ENCODE peak calls at places on chromosomes 4 and X, in five cellular contexts. One of them, this sample, is unnamed.

GRCh38 chr4:67437974-67438713 is 107.2 kb downstream of the CENPC start:
- DNase-seq in mesothelial cell of epicardium: no peak
- DNase-seq in HepG2: peak; percentile 11
- DNase-seq in B cell: no peak
- DNase-seq in SK-N-SH: no peak
- DNase-seq in this sample: no peak

GRCh38 chrX:120769576-120770341 is 105.9 kb downstream of the CT47B1 start:
- DNase-seq in B cell: peak; percentile 47
- DNase-seq in SK-N-SH: peak; percentile 19
- DNase-seq in mesothelial cell of epicardium: no peak
- DNase-seq in HepG2: peak; percentile 59
- DNase-seq in this sample: no peak

GRCh38 chrX:69741706-69742105 is 125.8 kb downstream of the EDA start:
- DNase-seq in SK-N-SH: no peak
- DNase-seq in B cell: no peak
- DNase-seq in HepG2: no peak
- DNase-seq in mesothelial cell of epicardium: no peak
- DNase-seq in this sample: no peak

GRCh38 chr4:4387531-4388311 is 819 bp downstream of the NSG1 start:
- DNase-seq in HepG2: no peak
- DNase-seq in mesothelial cell of epicardium: no peak
- DNase-seq in SK-N-SH: peak; percentile 76
- DNase-seq in B cell: no peak
- DNase-seq in this sample: no peak

GRCh38 chr4:178415925-178416324 is 973.7 kb upstream of the AGA start:
- DNase-seq in HepG2: no peak
- DNase-seq in B cell: no peak
- DNase-seq in mesothelial cell of epicardium: no peak
- DNase-seq in SK-N-SH: peak; percentile 6
- DNase-seq in this sample: no peak

GRCh38 chr4:80266267-80266901 is at the start of gene FGF5:
- DNase-seq in HepG2: no peak
- DNase-seq in B cell: peak; percentile 44
- DNase-seq in SK-N-SH: peak; percentile 83
- DNase-seq in mesothelial cell of epicardium: no peak
- DNase-seq in this sample: no peak

GRCh38 chr4:74114234-74114633 is 15.2 kb upstream of the CXCL2 start:
- DNase-seq in mesothelial cell of epicardium: no peak
- DNase-seq in B cell: no peak
- DNase-seq in SK-N-SH: no peak
- DNase-seq in HepG2: no peak
- DNase-seq in this sample: no peak

GRCh38 chrX:154918060-154918483 is 31.9 kb downstream of the F8A1 start:
- DNase-seq in HepG2: peak; percentile 48
- DNase-seq in SK-N-SH: peak; percentile 65
- DNase-seq in mesothelial cell of epicardium: peak; percentile 19
- DNase-seq in B cell: peak; percentile 40
- DNase-seq in this sample: no peak

GRCh38 chrX:47068214-47068613 is 10.0 kb upstream of the RGN start:
- DNase-seq in mesothelial cell of epicardium: no peak
- DNase-seq in SK-N-SH: no peak
- DNase-seq in B cell: no peak
- DNase-seq in HepG2: peak; percentile 69
- DNase-seq in this sample: no peak

GRCh38 chr4:153788419-153789276 is at the start of gene SFRP2:
- DNase-seq in HepG2: no peak
- DNase-seq in mesothelial cell of epicardium: no peak
- DNase-seq in B cell: peak; percentile 40
- DNase-seq in SK-N-SH: peak; percentile 44
- DNase-seq in this sample: no peak

GRCh38 chrX:6667048-6667768 is 132.3 kb upstream of the VCX3A start:
- DNase-seq in HepG2: no peak
- DNase-seq in B cell: peak; percentile 27
- DNase-seq in mesothelial cell of epicardium: no peak
- DNase-seq in SK-N-SH: no peak
- DNase-seq in this sample: no peak

GRCh38 chr4:80237992-80238391 is 28.5 kb upstream of the FGF5 start:
- DNase-seq in B cell: no peak
- DNase-seq in HepG2: no peak
- DNase-seq in mesothelial cell of epicardium: no peak
- DNase-seq in SK-N-SH: no peak
- DNase-seq in this sample: no peak

GRCh38 chrX:71282514-71283408 is 674 bp upstream of the NONO start:
- DNase-seq in HepG2: peak; percentile 29
- DNase-seq in SK-N-SH: peak; percentile 42
- DNase-seq in mesothelial cell of epicardium: no peak
- DNase-seq in B cell: no peak
- DNase-seq in this sample: no peak

GRCh38 chrX:32532282-32532681 is 679.1 kb downstream of the DMD start:
- DNase-seq in mesothelial cell of epicardium: no peak
- DNase-seq in HepG2: no peak
- DNase-seq in SK-N-SH: no peak
- DNase-seq in B cell: no peak
- DNase-seq in this sample: no peak

GRCh38 chr4:14096406-14096965 is 469.0 kb upstream of the BOD1L1 start:
- DNase-seq in B cell: no peak
- DNase-seq in SK-N-SH: no peak
- DNase-seq in HepG2: no peak
- DNase-seq in mesothelial cell of epicardium: no peak
- DNase-seq in this sample: no peak

GRCh38 chr4:111991797-111992196 is 153.5 kb upstream of the FAM241A start:
- DNase-seq in mesothelial cell of epicardium: no peak
- DNase-seq in SK-N-SH: no peak
- DNase-seq in HepG2: no peak
- DNase-seq in B cell: no peak
- DNase-seq in this sample: no peak

GRCh38 chr4:28362169-28362568 is 1501.5 kb downstream of the STIM2 start:
- DNase-seq in SK-N-SH: no peak
- DNase-seq in HepG2: no peak
- DNase-seq in mesothelial cell of epicardium: no peak
- DNase-seq in B cell: no peak
- DNase-seq in this sample: no peak

GRCh38 chr4:53905935-53906377 is 158.4 kb downstream of the CHIC2 start:
- DNase-seq in B cell: peak; percentile 5
- DNase-seq in SK-N-SH: peak; percentile 41
- DNase-seq in HepG2: peak; percentile 36
- DNase-seq in mesothelial cell of epicardium: no peak
- DNase-seq in this sample: no peak

GRCh38 chrX:25016938-25017598 is 1.3 kb upstream of the ARX start:
- DNase-seq in HepG2: no peak
- DNase-seq in SK-N-SH: no peak
- DNase-seq in mesothelial cell of epicardium: no peak
- DNase-seq in B cell: no peak
- DNase-seq in this sample: no peak

GRCh38 chr4:89110541-89110985 is 770 bp upstream of the TIGD2 start:
- DNase-seq in HepG2: no peak
- DNase-seq in B cell: no peak
- DNase-seq in mesothelial cell of epicardium: no peak
- DNase-seq in SK-N-SH: no peak
- DNase-seq in this sample: no peak

GRCh38 chr4:2833671-2834000 is 10.0 kb upstream of the ADD1 start:
- DNase-seq in B cell: no peak
- DNase-seq in SK-N-SH: no peak
- DNase-seq in HepG2: no peak
- DNase-seq in mesothelial cell of epicardium: no peak
- DNase-seq in this sample: no peak

GRCh38 chrX:40104649-40105015 is 6.9 kb upstream of the BCOR start:
- DNase-seq in mesothelial cell of epicardium: no peak
- DNase-seq in HepG2: no peak
- DNase-seq in SK-N-SH: peak; percentile 60
- DNase-seq in B cell: peak; percentile 57
- DNase-seq in this sample: no peak

GRCh38 chr4:176156656-176157055 is 38.7 kb downstream of the SPATA4 start:
- DNase-seq in HepG2: no peak
- DNase-seq in SK-N-SH: no peak
- DNase-seq in B cell: no peak
- DNase-seq in mesothelial cell of epicardium: no peak
- DNase-seq in this sample: no peak

GRCh38 chr4:88765729-88766128 is 68.1 kb upstream of the NAP1L5 start:
- DNase-seq in B cell: no peak
- DNase-seq in mesothelial cell of epicardium: no peak
- DNase-seq in SK-N-SH: no peak
- DNase-seq in HepG2: no peak
- DNase-seq in this sample: no peak

GRCh38 chr4:87506974-87507701 is 22.0 kb downstream of the SPARCL1 start:
- DNase-seq in SK-N-SH: no peak
- DNase-seq in HepG2: no peak
- DNase-seq in mesothelial cell of epicardium: no peak
- DNase-seq in B cell: no peak
- DNase-seq in this sample: no peak

GRCh38 chr4:86529450-86529849 is 64.7 kb upstream of the PTPN13 start:
- DNase-seq in SK-N-SH: no peak
- DNase-seq in HepG2: no peak
- DNase-seq in B cell: no peak
- DNase-seq in mesothelial cell of epicardium: no peak
- DNase-seq in this sample: no peak

GRCh38 chr4:6372649-6373525 is 99.5 kb downstream of the PPP2R2C start:
- DNase-seq in SK-N-SH: peak; percentile 83
- DNase-seq in B cell: peak; percentile 10
- DNase-seq in mesothelial cell of epicardium: no peak
- DNase-seq in HepG2: peak; percentile 35
- DNase-seq in this sample: no peak

GRCh38 chrX:155216940-155217450 is 735 bp downstream of the VBP1 start:
- DNase-seq in SK-N-SH: peak; percentile 46
- DNase-seq in B cell: no peak
- DNase-seq in mesothelial cell of epicardium: no peak
- DNase-seq in HepG2: no peak
- DNase-seq in this sample: no peak

GRCh38 chrX:104136241-104137019 is 20.4 kb downstream of the SLC25A53 start:
- DNase-seq in SK-N-SH: peak; percentile 62
- DNase-seq in mesothelial cell of epicardium: no peak
- DNase-seq in HepG2: peak; percentile 70
- DNase-seq in B cell: peak; percentile 76
- DNase-seq in this sample: peak; percentile 25

GRCh38 chrX:153380691-153381090 is 20.5 kb downstream of the PNMA6E start:
- DNase-seq in mesothelial cell of epicardium: no peak
- DNase-seq in SK-N-SH: no peak
- DNase-seq in HepG2: no peak
- DNase-seq in B cell: no peak
- DNase-seq in this sample: no peak

GRCh38 chrX:153379508-153379907 is 21.6 kb downstream of the PNMA6E start:
- DNase-seq in B cell: no peak
- DNase-seq in HepG2: no peak
- DNase-seq in mesothelial cell of epicardium: no peak
- DNase-seq in SK-N-SH: no peak
- DNase-seq in this sample: no peak

GRCh38 chrX:153379971-153380581 is 21.1 kb downstream of the PNMA6E start:
- DNase-seq in SK-N-SH: peak; percentile 47
- DNase-seq in mesothelial cell of epicardium: no peak
- DNase-seq in HepG2: no peak
- DNase-seq in B cell: no peak
- DNase-seq in this sample: no peak

GRCh38 chrX:153382563-153383482 is 18.3 kb downstream of the PNMA6E start:
- DNase-seq in HepG2: no peak
- DNase-seq in B cell: no peak
- DNase-seq in SK-N-SH: no peak
- DNase-seq in mesothelial cell of epicardium: no peak
- DNase-seq in this sample: no peak

DNA sequence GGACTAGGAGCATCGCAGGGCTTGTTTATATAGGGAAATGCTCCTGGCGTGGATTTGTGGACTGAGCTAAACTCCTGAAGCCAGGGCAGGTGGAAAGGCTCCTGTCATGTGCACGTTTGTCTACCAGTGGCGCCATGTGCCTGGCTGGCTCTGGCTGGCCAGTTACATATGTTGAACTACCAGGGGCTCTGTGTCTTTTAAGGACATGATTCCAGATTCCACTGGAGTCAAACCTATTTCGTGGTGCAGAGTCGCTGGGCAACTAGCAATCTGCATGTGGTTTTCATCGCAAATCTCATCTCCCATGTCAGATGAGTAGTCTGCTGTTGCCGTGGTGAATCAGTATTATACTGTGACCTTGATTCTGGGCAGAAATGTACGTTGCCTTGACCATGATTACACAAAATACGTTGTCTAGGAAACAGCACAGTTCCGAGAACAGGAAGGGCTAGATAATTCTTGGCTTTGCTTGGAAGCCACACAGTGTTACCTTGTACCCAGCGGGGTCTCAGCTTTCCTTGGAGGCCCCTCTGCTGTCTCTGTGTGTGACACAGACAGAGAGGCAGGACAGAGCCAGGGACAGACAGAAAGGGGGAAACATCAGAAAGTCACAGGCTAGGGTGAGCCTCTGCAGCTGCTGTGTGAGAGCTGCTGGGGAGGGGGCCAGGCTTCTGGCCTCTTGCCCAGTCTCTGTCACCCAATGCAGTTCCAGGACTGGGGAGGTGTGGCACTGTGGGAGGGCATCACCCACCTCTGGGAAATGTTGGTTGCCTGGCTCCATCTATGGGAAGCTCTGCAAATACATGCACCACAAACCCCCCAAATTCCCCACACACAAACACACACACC is 19.2 kb downstream of the PNMA6E start:
- DNase-seq in B cell: no peak
- DNase-seq in mesothelial cell of epicardium: no peak
- DNase-seq in SK-N-SH: peak; percentile 84
- DNase-seq in HepG2: peak; percentile 59
- DNase-seq in this sample: no peak
- TF ChIP-seq CTCF in B cell: no peak
- TF ChIP-seq CTCF in mesothelial cell of epicardium: no peak
- TF ChIP-seq CTCF in SK-N-SH: peak; percentile 27
- TF ChIP-seq CTCF in HepG2: peak; percentile 54
- TF ChIP-seq CTCF in this sample: no peak

DNA sequence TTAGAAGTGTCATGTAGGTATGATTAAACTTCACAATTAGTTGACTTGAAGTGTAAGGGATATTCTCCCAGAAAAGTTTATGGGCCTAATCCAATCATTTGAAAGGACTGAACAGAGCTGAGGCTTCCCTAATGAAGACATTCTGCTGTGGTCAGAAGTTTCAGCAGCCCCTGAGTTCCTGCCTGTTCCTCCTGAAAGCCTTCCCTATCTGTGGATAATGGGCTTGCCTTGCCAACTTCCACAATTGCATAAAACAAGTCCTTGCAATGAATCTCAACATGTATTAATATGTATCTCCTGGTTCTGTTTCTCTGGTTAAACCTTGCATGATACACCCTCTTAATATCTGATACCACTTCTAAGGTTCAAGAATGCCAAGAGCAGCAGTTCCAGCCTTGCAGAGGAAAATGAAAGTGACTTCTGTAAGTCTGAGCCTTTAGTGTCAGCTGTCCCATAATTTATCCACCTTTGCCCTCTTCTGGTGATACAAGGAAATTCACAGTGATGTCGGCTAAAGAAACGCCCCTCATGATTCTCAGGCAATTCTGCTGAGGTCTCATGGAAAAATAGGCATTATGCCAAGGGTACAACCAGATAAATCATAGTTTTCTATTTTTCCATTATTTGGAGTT is 172.4 kb upstream of the CXCL13 start:
- DNase-seq in HepG2: peak; percentile 53
- DNase-seq in SK-N-SH: peak; percentile 40
- DNase-seq in B cell: peak; percentile 44
- DNase-seq in mesothelial cell of epicardium: no peak
- DNase-seq in this sample: no peak
- TF ChIP-seq CTCF in HepG2: peak; percentile 60
- TF ChIP-seq CTCF in SK-N-SH: peak; percentile 60
- TF ChIP-seq CTCF in B cell: peak; percentile 50
- TF ChIP-seq CTCF in mesothelial cell of epicardium: peak; percentile 17
- TF ChIP-seq CTCF in this sample: no peak

GRCh38 chr4:180993179-180993841 is 1249.9 kb upstream of the TENM3 start:
- DNase-seq in SK-N-SH: no peak
- DNase-seq in B cell: no peak
- DNase-seq in HepG2: no peak
- DNase-seq in mesothelial cell of epicardium: no peak
- DNase-seq in this sample: no peak
- TF ChIP-seq CTCF in SK-N-SH: no peak
- TF ChIP-seq CTCF in B cell: no peak
- TF ChIP-seq CTCF in HepG2: no peak
- TF ChIP-seq CTCF in mesothelial cell of epicardium: no peak
- TF ChIP-seq CTCF in this sample: no peak

GRCh38 chr4:18695733-18696527 is 674.4 kb upstream of the LCORL start:
- DNase-seq in SK-N-SH: no peak
- DNase-seq in B cell: no peak
- DNase-seq in mesothelial cell of epicardium: no peak
- DNase-seq in HepG2: no peak
- DNase-seq in this sample: no peak
- TF ChIP-seq CTCF in SK-N-SH: peak; percentile 27
- TF ChIP-seq CTCF in B cell: no peak
- TF ChIP-seq CTCF in mesothelial cell of epicardium: no peak
- TF ChIP-seq CTCF in HepG2: peak; percentile 3
- TF ChIP-seq CTCF in this sample: no peak